ENCODE peak calls at places on chromosomes 16 and 17, in seven cellular contexts. T, W, K, C, L, U and H are unnamed samples.

GRCh38 chr17:81043725-81044427 is 8.9 kb downstream of the BAIAP2 start:
- DNase-seq in T (no peak), W (peak), K (no peak), C (peak), L (no peak), U (no peak), H (no peak)

GRCh38 chr17:57092171-57092570 is 7.1 kb downstream of the AKAP1 start:
- DNase-seq in T (peak), W (no peak), K (no peak), C (no peak), L (no peak), U (no peak), H (peak)

GRCh38 chr16:65532218-65532617 is 410.4 kb upstream of the CDH11 start:
- DNase-seq in T (no peak), W (no peak), K (no peak), C (peak), L (no peak), U (no peak), H (no peak)

GRCh38 chr16:46632778-46633733 is 11.9 kb upstream of the SHCBP1 start:
- DNase-seq in T (no peak), W (no peak), K (no peak), C (peak), L (no peak), U (no peak), H (no peak)

GRCh38 chr16:19687279-19687678 is 30.7 kb downstream of the KNOP1 start:
- DNase-seq in T (no peak), W (no peak), K (no peak), C (peak), L (no peak), U (no peak), H (no peak)

GRCh38 chr17:76996741-76997694 is 128.8 kb downstream of the MGAT5B start:
- DNase-seq in T (no peak), W (no peak), K (peak), C (no peak), L (no peak), U (no peak), H (no peak)

GRCh38 chr16:57146735-57147134 is 39.1 kb downstream of the PSME3IP1 start:
- DNase-seq in T (no peak), W (peak), K (no peak), C (peak), L (no peak), U (no peak), H (no peak)

GRCh38 chr17:48970865-48971687 is 2.7 kb upstream of the GIP start:
- DNase-seq in T (no peak), W (no peak), K (no peak), C (peak), L (no peak), U (no peak), H (no peak)

GRCh38 chr16:72850863-72851262 is 197.1 kb downstream of the ZFHX3 start:
- DNase-seq in T (peak), W (no peak), K (no peak), C (no peak), L (no peak), U (no peak), H (no peak)

GRCh38 chr17:41970901-41971331 is 4.3 kb downstream of the CNP start:
- DNase-seq in T (no peak), W (no peak), K (no peak), C (no peak), L (no peak), U (no peak), H (no peak)

GRCh38 chr16:57730771-57731730 is 4.5 kb upstream of the KATNB1 start:
- DNase-seq in T (no peak), W (no peak), K (no peak), C (no peak), L (no peak), U (no peak), H (no peak)

GRCh38 chr17:3415610-3416009 is 4.4 kb downstream of the OR3A3 start:
- DNase-seq in T (no peak), W (no peak), K (no peak), C (no peak), L (no peak), U (no peak), H (no peak)

GRCh38 chr17:83181991-83182619 is 102.7 kb downstream of the METRNL start:
- DNase-seq in T (peak), W (no peak), K (no peak), C (no peak), L (no peak), U (no peak), H (no peak)

GRCh38 chr17:64223283-64223682 is 39.8 kb downstream of the TEX2 start:
- DNase-seq in T (no peak), W (no peak), K (no peak), C (no peak), L (no peak), U (no peak), H (no peak)

GRCh38 chr16:79593074-79593531 is 7.4 kb downstream of the MAF start:
- DNase-seq in T (no peak), W (no peak), K (no peak), C (no peak), L (no peak), U (no peak), H (peak)

GRCh38 chr17:16282522-16282921 is 65.5 kb downstream of the PIGL start:
- DNase-seq in T (no peak), W (no peak), K (no peak), C (no peak), L (no peak), U (peak), H (peak)

GRCh38 chr16:15810411-15810810 is 46.4 kb downstream of the MYH11 start:
- DNase-seq in T (no peak), W (no peak), K (no peak), C (no peak), L (no peak), U (no peak), H (no peak)

GRCh38 chr17:46115687-46116086 is 77.5 kb downstream of the KANSL1 start:
- DNase-seq in T (no peak), W (no peak), K (no peak), C (no peak), L (no peak), U (no peak), H (no peak)

GRCh38 chr16:72219282-72219681 is 47.3 kb upstream of the PMFBP1 start:
- DNase-seq in T (no peak), W (no peak), K (no peak), C (no peak), L (no peak), U (no peak), H (no peak)

GRCh38 chr16:84759061-84759460 is 59.3 kb downstream of the USP10 start:
- DNase-seq in T (no peak), W (no peak), K (peak), C (no peak), L (no peak), U (no peak), H (no peak)

GRCh38 chr16:1493746-1494094 is 560 bp downstream of the TELO2 start:
- DNase-seq in T (peak), W (no peak), K (no peak), C (peak), L (no peak), U (peak), H (no peak)

GRCh38 chr17:82837586-82838320 is 2.1 kb downstream of the ZNF750 start:
- DNase-seq in T (no peak), W (no peak), K (no peak), C (no peak), L (no peak), U (no peak), H (no peak)

GRCh38 chr17:49887086-49887743 is 39.3 kb upstream of the TAC4 start:
- DNase-seq in T (no peak), W (peak), K (no peak), C (no peak), L (no peak), U (no peak), H (no peak)

GRCh38 chr16:27640277-27640600 is 90.3 kb downstream of the KATNIP start:
- DNase-seq in T (no peak), W (no peak), K (no peak), C (no peak), L (peak), U (no peak), H (no peak)

GRCh38 chr16:7405166-7405565 is 72.5 kb downstream of the RBFOX1 start:
- DNase-seq in T (no peak), W (no peak), K (no peak), C (peak), L (peak), U (no peak), H (no peak)

GRCh38 chr17:11986179-11986938 is 10.9 kb downstream of the ZNF18 start:
- DNase-seq in T (no peak), W (no peak), K (no peak), C (no peak), L (no peak), U (no peak), H (no peak)

GRCh38 chr17:35586569-35587073 is 501 bp upstream of the AP2B1 start:
- DNase-seq in T (no peak), W (no peak), K (no peak), C (no peak), L (no peak), U (no peak), H (no peak)

GRCh38 chr16:68786685-68787418 is 49.8 kb downstream of the CDH1 start:
- DNase-seq in T (no peak), W (no peak), K (no peak), C (no peak), L (peak), U (peak), H (no peak)

GRCh38 chr16:89847056-89847929 is 19.0 kb downstream of the SPIRE2 start:
- DNase-seq in T (no peak), W (no peak), K (no peak), C (no peak), L (no peak), U (no peak), H (no peak)

GRCh38 chr17:82703935-82704865 is 5.7 kb upstream of the RAB40B start:
- DNase-seq in T (no peak), W (peak), K (no peak), C (no peak), L (no peak), U (no peak), H (no peak)

GRCh38 chr16:72996291-72997062 is 51.5 kb downstream of the ZFHX3 start:
- DNase-seq in T (no peak), W (peak), K (no peak), C (no peak), L (no peak), U (no peak), H (no peak)

GRCh38 chr17:44919885-44920564 is 4.7 kb upstream of the GFAP start:
- DNase-seq in T (peak), W (peak), K (peak), C (peak), L (peak), U (peak), H (peak)

GRCh38 chr16:89484923-89485679 is 5.3 kb downstream of the ANKRD11 start:
- DNase-seq in T (no peak), W (no peak), K (peak), C (no peak), L (no peak), U (no peak), H (no peak)

GRCh38 chr16:64475627-64476351 is 646.1 kb downstream of the CDH11 start:
- DNase-seq in T (no peak), W (no peak), K (no peak), C (no peak), L (peak), U (no peak), H (no peak)

GRCh38 chr16:22353188-22353919 is 21.1 kb downstream of the CDR2 start:
- DNase-seq in T (no peak), W (no peak), K (no peak), C (no peak), L (no peak), U (peak), H (peak)

GRCh38 chr17:77332981-77333685 is 192.4 kb downstream of the SEC14L1 start:
- DNase-seq in T (no peak), W (no peak), K (no peak), C (no peak), L (no peak), U (peak), H (peak)

GRCh38 chr17:63291243-63291642 is 154.9 kb downstream of the CYB561 start:
- DNase-seq in T (no peak), W (no peak), K (no peak), C (no peak), L (no peak), U (peak), H (no peak)

GRCh38 chr17:65163990-65164495 is 26.9 kb downstream of the RGS9 start:
- DNase-seq in T (no peak), W (peak), K (no peak), C (no peak), L (no peak), U (peak), H (peak)